ENCODE peak calls at places on chromosomes 13 and 19, in five cellular contexts. V, C, T, H and I are unnamed samples. For H3K36me3 and H3K9me3, the result is how much of the 10 kb centered on the place peaks cover.

GRCh38 chr13:78625384-78625783 is 22.0 kb upstream of the POU4F1 start:
- DNase-seq in V (no peak), C (no peak), T (no peak), H (no peak), I (no peak)

GRCh38 chr19:16371540-16371986 is 46.9 kb downstream of the KLF2 start:
- DNase-seq in V (peak), C (no peak), T (peak), H (no peak), I (peak)

GRCh38 chr19:11964496-11964857 is 363 bp upstream of the ZNF763 start:
- DNase-seq in V (no peak), C (no peak), T (no peak), H (peak), I (no peak)

GRCh38 chr13:32175307-32175706 is 139.9 kb downstream of the ZAR1L start:
- DNase-seq in V (no peak), C (no peak), T (no peak), H (no peak), I (no peak)

GRCh38 chr13:78657699-78658629 is 991 bp downstream of the OBI1 start:
- DNase-seq in V (no peak), C (peak), T (no peak), H (no peak), I (no peak)

GRCh38 chr13:30569901-30570576 is 47.7 kb upstream of the USPL1 start:
- DNase-seq in V (no peak), C (peak), T (no peak), H (no peak), I (no peak)

GRCh38 chr13:74221752-74222151 is 87.5 kb upstream of the KLF12 start:
- DNase-seq in V (no peak), C (no peak), T (no peak), H (no peak), I (no peak)

GRCh38 chr13:27481766-27482165 is 31.4 kb upstream of the MTIF3 start:
- DNase-seq in V (no peak), C (peak), T (no peak), H (peak), I (peak)

GRCh38 chr19:45391871-45392665 is 12.8 kb downstream of the PPP1R13L start:
- DNase-seq in V (no peak), C (no peak), T (no peak), H (no peak), I (no peak)

GRCh38 chr19:50859849-50860248 is 5.1 kb downstream of the KLK3 start:
- DNase-seq in V (no peak), C (no peak), T (no peak), H (no peak), I (no peak)

GRCh38 chr13:113210834-113211233 is 1.4 kb downstream of the CUL4A start:
- DNase-seq in V (no peak), C (no peak), T (no peak), H (no peak), I (no peak)

GRCh38 chr19:3441986-3442329 is 38.4 kb downstream of the SMIM24 start:
- DNase-seq in V (no peak), C (no peak), T (no peak), H (no peak), I (no peak)

GRCh38 chr13:106786006-106786579 is 218.2 kb upstream of the ARGLU1 start:
- DNase-seq in V (no peak), C (no peak), T (no peak), H (no peak), I (no peak)

GRCh38 chr13:43058836-43059235 is 35.5 kb downstream of the DNAJC15 start:
- DNase-seq in V (no peak), C (no peak), T (no peak), H (no peak), I (no peak)

GRCh38 chr13:46961719-46962118 is 64.9 kb upstream of the HTR2A start:
- DNase-seq in V (no peak), C (peak), T (no peak), H (no peak), I (no peak)

GRCh38 chr19:1237027-1237659 is 662 bp downstream of the CBARP start:
- DNase-seq in V (no peak), C (no peak), T (no peak), H (peak), I (no peak)

GRCh38 chr13:81406022-81406421 is 1065.1 kb upstream of the SPRY2 start:
- DNase-seq in V (no peak), C (no peak), T (no peak), H (no peak), I (no peak)

DNA sequence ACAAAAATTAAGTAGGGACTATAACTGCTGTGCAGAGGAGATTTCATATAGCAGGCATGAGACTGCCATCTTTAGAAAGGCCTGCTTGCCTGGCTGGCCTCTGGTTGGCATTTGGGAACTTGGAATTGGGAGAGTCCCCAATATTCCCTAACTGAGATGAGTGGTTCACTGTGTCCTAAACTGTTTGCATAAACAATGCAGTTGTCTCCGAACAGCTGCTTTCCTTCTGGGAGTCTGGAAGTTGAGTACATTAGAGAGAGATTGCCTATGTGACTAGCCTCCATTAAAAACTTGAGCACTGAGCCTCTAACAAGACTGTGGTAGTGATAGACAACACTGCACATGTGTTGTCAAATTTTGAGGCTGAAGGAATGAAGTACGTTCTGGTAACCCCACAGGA is 47.4 kb downstream of the STOML3 start:
- DNase-seq in V (no peak), C (no peak), T (no peak), H (no peak), I (no peak)
- H3K36me3 ChIP-seq in V (under half), C (under half), T (under half), H (under half), I (under half)

DNA sequence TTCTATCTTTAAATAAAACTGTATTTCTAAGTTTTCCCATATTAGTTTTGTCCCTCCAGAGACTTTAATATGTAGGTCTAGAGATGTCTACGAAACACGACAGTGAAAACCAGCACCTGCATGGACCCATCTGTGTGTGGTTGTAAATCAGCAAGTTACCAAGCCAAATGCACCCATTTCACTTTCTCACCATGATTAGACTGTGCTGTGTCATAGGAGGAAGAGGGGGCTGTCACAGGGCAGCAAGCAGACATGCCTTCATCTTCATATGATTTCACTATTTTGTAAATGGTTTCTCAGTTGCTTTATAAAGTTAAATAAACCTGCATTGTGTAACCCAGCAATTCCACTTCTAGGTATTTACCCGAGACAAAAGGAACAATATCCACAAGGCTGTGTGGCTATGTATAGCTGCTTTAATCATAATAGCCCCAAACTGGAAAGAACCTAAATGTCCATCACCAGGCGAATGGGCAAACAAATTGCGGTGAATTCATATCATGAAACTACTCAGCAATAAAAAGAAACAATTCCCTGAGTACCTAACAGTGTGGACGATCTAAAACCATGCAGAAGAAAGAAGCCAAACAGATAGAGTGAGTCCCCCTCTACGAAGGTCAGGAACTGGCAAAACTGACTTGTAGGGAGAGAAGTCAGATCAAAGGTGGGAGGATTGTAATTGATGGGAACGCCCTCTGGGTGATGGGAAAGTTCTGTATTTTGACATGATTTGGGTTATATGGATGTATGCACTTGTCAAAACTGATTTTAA is 185.5 kb downstream of the COL4A1 start:
- DNase-seq in V (no peak), C (no peak), T (no peak), H (no peak), I (no peak)
- H3K9me3 ChIP-seq in V (under half), C (under half), T (under half), H (under half), I (under half)

GRCh38 chr13:24215732-24216131 is 55.2 kb downstream of the SPATA13 start:
- DNase-seq in V (no peak), C (peak), T (no peak), H (peak), I (peak)
- H3K27ac ChIP-seq in V (no peak), C (no peak), T (no peak), H (peak), I (peak)

GRCh38 chr13:105170438-105170837 is 1365.0 kb downstream of the EFNB2 start:
- DNase-seq in V (no peak), C (no peak), T (no peak), H (no peak), I (no peak)
- H3K36me3 ChIP-seq in V (under half), C (under half), T (under half), H (under half), I (under half)

GRCh38 chr19:40023969-40024368 is 27.1 kb downstream of the ZNF546 start:
- DNase-seq in V (no peak), C (no peak), T (no peak), H (no peak), I (no peak)
- H3K9me3 ChIP-seq in V (under half), C (under half), T (half or more), H (under half), I (under half)

GRCh38 chr19:18091217-18091608 is 4.5 kb upstream of the IL12RB1 start:
- DNase-seq in V (peak), C (no peak), T (peak), H (no peak), I (peak)
- H3K27ac ChIP-seq in V (peak), C (no peak), T (peak), H (no peak), I (peak)

GRCh38 chr13:92989301-92989700 is 237.3 kb upstream of the GPC6 start:
- DNase-seq in V (no peak), C (no peak), T (no peak), H (no peak), I (no peak)

DNA sequence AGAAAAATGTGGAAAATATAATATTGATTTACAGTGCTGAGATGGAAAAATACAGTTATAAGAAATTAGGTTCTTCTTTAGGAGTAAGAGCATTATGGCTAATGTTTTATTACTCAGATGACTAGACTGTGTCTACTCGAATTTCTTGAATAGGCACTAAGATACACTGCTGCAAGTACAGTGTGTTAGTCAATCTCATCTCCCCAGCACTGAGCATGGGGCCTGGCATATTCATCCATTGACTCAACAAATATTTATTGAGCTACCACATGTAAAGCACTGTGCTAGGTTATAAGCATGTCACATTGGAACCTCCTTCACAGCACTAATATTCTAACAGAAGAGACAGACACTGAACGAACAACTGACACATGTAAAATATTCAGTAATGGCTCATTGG is 242.5 kb upstream of the GPC6 start:
- DNase-seq in V (no peak), C (no peak), T (no peak), H (no peak), I (no peak)
- H3K36me3 ChIP-seq in V (under half), C (under half), T (under half), H (under half), I (under half)

DNA sequence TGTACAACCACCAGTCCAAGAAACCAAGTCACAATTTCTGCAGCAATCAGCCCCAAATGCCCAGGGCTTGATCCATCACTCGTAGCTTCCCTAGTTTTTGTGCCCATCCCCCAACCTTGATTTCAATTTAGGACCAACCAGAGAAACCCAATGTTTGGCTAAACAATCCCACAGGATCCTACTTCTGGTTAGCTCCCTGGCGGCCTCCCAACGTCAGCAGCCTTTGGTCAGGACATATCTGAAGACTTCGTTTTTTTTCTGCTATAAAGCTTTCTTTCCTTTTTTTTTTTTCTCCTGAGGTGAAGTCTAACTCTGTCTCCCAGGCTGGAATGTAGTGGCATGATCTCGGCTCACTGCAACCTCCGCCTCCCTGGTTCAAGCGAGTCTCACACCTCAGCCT is 7.7 kb downstream of the DPRX start:
- DNase-seq in V (no peak), C (no peak), T (no peak), H (no peak), I (no peak)
- H3K9me3 ChIP-seq in V (under half), C (under half), T (under half), H (under half), I (under half)

GRCh38 chr19:55609326-55609725 is 3.9 kb downstream of the ZNF865 start:
- DNase-seq in V (no peak), C (no peak), T (no peak), H (no peak), I (no peak)
- H3K27ac ChIP-seq in V (no peak), C (no peak), T (no peak), H (no peak), I (no peak)